ENCODE peak calls at places on chromosomes 11 and 22, in eight cellular contexts. One of them, this sample, is unnamed.

GRCh38 chr22:22372063-22372462 is 127.5 kb downstream of the VPREB1 start:
- DNase-seq in fibroblast of mammary gland: no peak
- DNase-seq in stimulated activated CD4-positive, alpha-beta T cell treated with anti-CD3 and anti-CD28 coated beads, Interleukin-1b, Interleukin-23, amount 100 ng/mL, for 1 hour: no peak
- DNase-seq in lower leg skin: no peak
- DNase-seq in nucleus accumbens: no peak
- DNase-seq in PC-3: no peak
- DNase-seq in activated CD4-positive, alpha-beta T cell treated with anti-CD3 and anti-CD28 coated beads, Interleukin-2, amount 50 U/mL, for 24 hours: no peak
- DNase-seq in NCI-H2107: no peak
- DNase-seq in this sample: no peak

GRCh38 chr11:74157169-74157568 is 13.6 kb downstream of the C2CD3 start:
- DNase-seq in activated CD4-positive, alpha-beta T cell treated with anti-CD3 and anti-CD28 coated beads, Interleukin-2, amount 50 U/mL, for 24 hours: no peak
- DNase-seq in fibroblast of mammary gland: peak; percentile 49
- DNase-seq in NCI-H2107: peak; percentile 23
- DNase-seq in stimulated activated CD4-positive, alpha-beta T cell treated with anti-CD3 and anti-CD28 coated beads, Interleukin-1b, Interleukin-23, amount 100 ng/mL, for 1 hour: no peak
- DNase-seq in nucleus accumbens: no peak
- DNase-seq in PC-3: peak; percentile 81
- DNase-seq in lower leg skin: no peak
- DNase-seq in this sample: no peak

GRCh38 chr22:29964777-29965176 is 81.8 kb downstream of the MTMR3 start:
- DNase-seq in nucleus accumbens: no peak
- DNase-seq in fibroblast of mammary gland: no peak
- DNase-seq in activated CD4-positive, alpha-beta T cell treated with anti-CD3 and anti-CD28 coated beads, Interleukin-2, amount 50 U/mL, for 24 hours: no peak
- DNase-seq in PC-3: no peak
- DNase-seq in lower leg skin: no peak
- DNase-seq in NCI-H2107: no peak
- DNase-seq in stimulated activated CD4-positive, alpha-beta T cell treated with anti-CD3 and anti-CD28 coated beads, Interleukin-1b, Interleukin-23, amount 100 ng/mL, for 1 hour: no peak
- DNase-seq in this sample: no peak

GRCh38 chr11:87020764-87021365 is 16.9 kb upstream of the TMEM135 start:
- DNase-seq in nucleus accumbens: no peak
- DNase-seq in lower leg skin: no peak
- DNase-seq in NCI-H2107: no peak
- DNase-seq in fibroblast of mammary gland: peak; percentile 54
- DNase-seq in activated CD4-positive, alpha-beta T cell treated with anti-CD3 and anti-CD28 coated beads, Interleukin-2, amount 50 U/mL, for 24 hours: no peak
- DNase-seq in PC-3: no peak
- DNase-seq in stimulated activated CD4-positive, alpha-beta T cell treated with anti-CD3 and anti-CD28 coated beads, Interleukin-1b, Interleukin-23, amount 100 ng/mL, for 1 hour: no peak
- DNase-seq in this sample: peak; percentile 10

GRCh38 chr11:107752954-107753822 is 41.3 kb upstream of the SLN start:
- DNase-seq in stimulated activated CD4-positive, alpha-beta T cell treated with anti-CD3 and anti-CD28 coated beads, Interleukin-1b, Interleukin-23, amount 100 ng/mL, for 1 hour: no peak
- DNase-seq in fibroblast of mammary gland: peak; percentile 36
- DNase-seq in PC-3: no peak
- DNase-seq in activated CD4-positive, alpha-beta T cell treated with anti-CD3 and anti-CD28 coated beads, Interleukin-2, amount 50 U/mL, for 24 hours: no peak
- DNase-seq in lower leg skin: no peak
- DNase-seq in nucleus accumbens: no peak
- DNase-seq in NCI-H2107: no peak
- DNase-seq in this sample: no peak

GRCh38 chr11:70643642-70644041 is 245.3 kb downstream of the CTTN start:
- DNase-seq in PC-3: no peak
- DNase-seq in activated CD4-positive, alpha-beta T cell treated with anti-CD3 and anti-CD28 coated beads, Interleukin-2, amount 50 U/mL, for 24 hours: no peak
- DNase-seq in fibroblast of mammary gland: no peak
- DNase-seq in nucleus accumbens: no peak
- DNase-seq in lower leg skin: no peak
- DNase-seq in stimulated activated CD4-positive, alpha-beta T cell treated with anti-CD3 and anti-CD28 coated beads, Interleukin-1b, Interleukin-23, amount 100 ng/mL, for 1 hour: no peak
- DNase-seq in NCI-H2107: no peak
- DNase-seq in this sample: no peak

GRCh38 chr22:19482297-19482696 is 2.6 kb downstream of the CDC45 start:
- DNase-seq in nucleus accumbens: no peak
- DNase-seq in PC-3: no peak
- DNase-seq in stimulated activated CD4-positive, alpha-beta T cell treated with anti-CD3 and anti-CD28 coated beads, Interleukin-1b, Interleukin-23, amount 100 ng/mL, for 1 hour: no peak
- DNase-seq in NCI-H2107: no peak
- DNase-seq in fibroblast of mammary gland: no peak
- DNase-seq in lower leg skin: no peak
- DNase-seq in activated CD4-positive, alpha-beta T cell treated with anti-CD3 and anti-CD28 coated beads, Interleukin-2, amount 50 U/mL, for 24 hours: no peak
- DNase-seq in this sample: no peak

GRCh38 chr11:34044664-34045485 is 6.7 kb upstream of the CAPRIN1 start:
- DNase-seq in fibroblast of mammary gland: peak; percentile 93
- DNase-seq in nucleus accumbens: no peak
- DNase-seq in activated CD4-positive, alpha-beta T cell treated with anti-CD3 and anti-CD28 coated beads, Interleukin-2, amount 50 U/mL, for 24 hours: no peak
- DNase-seq in stimulated activated CD4-positive, alpha-beta T cell treated with anti-CD3 and anti-CD28 coated beads, Interleukin-1b, Interleukin-23, amount 100 ng/mL, for 1 hour: no peak
- DNase-seq in lower leg skin: peak; percentile 24
- DNase-seq in NCI-H2107: no peak
- DNase-seq in PC-3: peak; percentile 93
- DNase-seq in this sample: peak; percentile 85

GRCh38 chr11:67268684-67269268 is 2.5 kb downstream of the GRK2 start:
- DNase-seq in PC-3: no peak
- DNase-seq in activated CD4-positive, alpha-beta T cell treated with anti-CD3 and anti-CD28 coated beads, Interleukin-2, amount 50 U/mL, for 24 hours: no peak
- DNase-seq in fibroblast of mammary gland: no peak
- DNase-seq in stimulated activated CD4-positive, alpha-beta T cell treated with anti-CD3 and anti-CD28 coated beads, Interleukin-1b, Interleukin-23, amount 100 ng/mL, for 1 hour: no peak
- DNase-seq in lower leg skin: no peak
- DNase-seq in NCI-H2107: no peak
- DNase-seq in nucleus accumbens: no peak
- DNase-seq in this sample: no peak

GRCh38 chr11:64556721-64557250 is 34.2 kb upstream of the SLC22A12 start:
- DNase-seq in activated CD4-positive, alpha-beta T cell treated with anti-CD3 and anti-CD28 coated beads, Interleukin-2, amount 50 U/mL, for 24 hours: no peak
- DNase-seq in lower leg skin: no peak
- DNase-seq in PC-3: no peak
- DNase-seq in NCI-H2107: no peak
- DNase-seq in nucleus accumbens: no peak
- DNase-seq in stimulated activated CD4-positive, alpha-beta T cell treated with anti-CD3 and anti-CD28 coated beads, Interleukin-1b, Interleukin-23, amount 100 ng/mL, for 1 hour: no peak
- DNase-seq in fibroblast of mammary gland: no peak
- DNase-seq in this sample: no peak

GRCh38 chr22:21623402-21623970 is 6.3 kb downstream of the YDJC start:
- DNase-seq in nucleus accumbens: no peak
- DNase-seq in lower leg skin: no peak
- DNase-seq in PC-3: no peak
- DNase-seq in NCI-H2107: no peak
- DNase-seq in activated CD4-positive, alpha-beta T cell treated with anti-CD3 and anti-CD28 coated beads, Interleukin-2, amount 50 U/mL, for 24 hours: no peak
- DNase-seq in fibroblast of mammary gland: no peak
- DNase-seq in stimulated activated CD4-positive, alpha-beta T cell treated with anti-CD3 and anti-CD28 coated beads, Interleukin-1b, Interleukin-23, amount 100 ng/mL, for 1 hour: no peak
- DNase-seq in this sample: peak; percentile 31

GRCh38 chr11:100978442-100978841 is 151.2 kb downstream of the PGR start:
- DNase-seq in NCI-H2107: no peak
- DNase-seq in fibroblast of mammary gland: no peak
- DNase-seq in lower leg skin: no peak
- DNase-seq in stimulated activated CD4-positive, alpha-beta T cell treated with anti-CD3 and anti-CD28 coated beads, Interleukin-1b, Interleukin-23, amount 100 ng/mL, for 1 hour: no peak
- DNase-seq in PC-3: no peak
- DNase-seq in activated CD4-positive, alpha-beta T cell treated with anti-CD3 and anti-CD28 coated beads, Interleukin-2, amount 50 U/mL, for 24 hours: no peak
- DNase-seq in nucleus accumbens: no peak
- DNase-seq in this sample: no peak

GRCh38 chr11:95121687-95122086 is 32.0 kb downstream of the ENDOD1 start:
- DNase-seq in nucleus accumbens: no peak
- DNase-seq in NCI-H2107: no peak
- DNase-seq in fibroblast of mammary gland: no peak
- DNase-seq in PC-3: no peak
- DNase-seq in activated CD4-positive, alpha-beta T cell treated with anti-CD3 and anti-CD28 coated beads, Interleukin-2, amount 50 U/mL, for 24 hours: no peak
- DNase-seq in stimulated activated CD4-positive, alpha-beta T cell treated with anti-CD3 and anti-CD28 coated beads, Interleukin-1b, Interleukin-23, amount 100 ng/mL, for 1 hour: no peak
- DNase-seq in lower leg skin: no peak
- DNase-seq in this sample: no peak

This sample was measured in fibroblast of gingiva.